ENCODE peak calls at places on chromosomes 16 and 17, in ten cellular contexts. One of them, this sample, is unnamed.
A peak's percentile ranks its signal among the peaks of the same experiment; 100 is the strongest.

GRCh38 chr16:73369841-73370240 is 321.9 kb upstream of the ZFHX3 start:
- DNase-seq in lung: no peak
- DNase-seq in thoracic aorta: no peak
- DNase-seq in fibroblast of lung: no peak
- DNase-seq in body of pancreas: no peak
- DNase-seq in pancreas: no peak
- DNase-seq in hepatocyte: no peak
- DNase-seq in PC-9: no peak
- DNase-seq in H1: no peak
- DNase-seq in PC-3: no peak
- DNase-seq in this sample: no peak

GRCh38 chr17:44223574-44224046 is 4.1 kb upstream of the UBTF start:
- DNase-seq in PC-9: no peak
- DNase-seq in PC-3: peak; percentile 99
- DNase-seq in hepatocyte: no peak
- DNase-seq in body of pancreas: peak; percentile 94
- DNase-seq in thoracic aorta: no peak
- DNase-seq in pancreas: peak; percentile 90
- DNase-seq in fibroblast of lung: peak; percentile 66
- DNase-seq in H1: no peak
- DNase-seq in lung: no peak
- DNase-seq in this sample: no peak

GRCh38 chr16:50692999-50693781 is at the start of gene NOD2:
- DNase-seq in pancreas: no peak
- DNase-seq in fibroblast of lung: no peak
- DNase-seq in lung: no peak
- DNase-seq in thoracic aorta: no peak
- DNase-seq in PC-9: peak; percentile 10
- DNase-seq in hepatocyte: peak; percentile 34
- DNase-seq in body of pancreas: peak; percentile 29
- DNase-seq in PC-3: no peak
- DNase-seq in H1: no peak
- DNase-seq in this sample: peak; percentile 32

GRCh38 chr16:50602531-50603205 is 54.5 kb downstream of the NKD1 start:
- DNase-seq in hepatocyte: no peak
- DNase-seq in fibroblast of lung: no peak
- DNase-seq in H1: no peak
- DNase-seq in PC-3: peak; percentile 58
- DNase-seq in PC-9: peak; percentile 71
- DNase-seq in lung: no peak
- DNase-seq in pancreas: no peak
- DNase-seq in thoracic aorta: no peak
- DNase-seq in body of pancreas: no peak
- DNase-seq in this sample: no peak

GRCh38 chr16:47995354-47995753 is 160.4 kb downstream of the ABCC12 start:
- DNase-seq in pancreas: no peak
- DNase-seq in PC-3: no peak
- DNase-seq in H1: no peak
- DNase-seq in lung: no peak
- DNase-seq in PC-9: no peak
- DNase-seq in hepatocyte: no peak
- DNase-seq in thoracic aorta: no peak
- DNase-seq in body of pancreas: no peak
- DNase-seq in fibroblast of lung: no peak
- DNase-seq in this sample: no peak

GRCh38 chr17:66076546-66077190 is 115.3 kb downstream of the CEP112 start:
- DNase-seq in lung: no peak
- DNase-seq in H1: no peak
- DNase-seq in hepatocyte: no peak
- DNase-seq in pancreas: no peak
- DNase-seq in thoracic aorta: no peak
- DNase-seq in body of pancreas: no peak
- DNase-seq in fibroblast of lung: no peak
- DNase-seq in PC-9: no peak
- DNase-seq in PC-3: no peak
- DNase-seq in this sample: no peak

GRCh38 chr17:40251576-40251975 is 32.5 kb downstream of the WIPF2 start:
- DNase-seq in lung: no peak
- DNase-seq in fibroblast of lung: peak; percentile 89
- DNase-seq in PC-9: no peak
- DNase-seq in PC-3: peak; percentile 89
- DNase-seq in body of pancreas: no peak
- DNase-seq in thoracic aorta: no peak
- DNase-seq in hepatocyte: peak; percentile 78
- DNase-seq in H1: no peak
- DNase-seq in pancreas: no peak
- DNase-seq in this sample: no peak

GRCh38 chr16:15879255-15879804 is 9.1 kb downstream of the CEP20 start:
- DNase-seq in thoracic aorta: no peak
- DNase-seq in body of pancreas: no peak
- DNase-seq in pancreas: no peak
- DNase-seq in lung: no peak
- DNase-seq in hepatocyte: no peak
- DNase-seq in PC-9: peak; percentile 44
- DNase-seq in PC-3: peak; percentile 85
- DNase-seq in fibroblast of lung: peak; percentile 91
- DNase-seq in H1: no peak
- DNase-seq in this sample: peak; percentile 82

GRCh38 chr17:63966646-63967265 is 6.0 kb downstream of the SCN4A start:
- DNase-seq in hepatocyte: no peak
- DNase-seq in PC-9: no peak
- DNase-seq in PC-3: no peak
- DNase-seq in pancreas: no peak
- DNase-seq in body of pancreas: no peak
- DNase-seq in lung: no peak
- DNase-seq in thoracic aorta: no peak
- DNase-seq in fibroblast of lung: no peak
- DNase-seq in H1: no peak
- DNase-seq in this sample: no peak

GRCh38 chr17:39016193-39017153 is 49.3 kb upstream of the FBXO47 start:
- DNase-seq in H1: no peak
- DNase-seq in body of pancreas: no peak
- DNase-seq in hepatocyte: no peak
- DNase-seq in PC-9: no peak
- DNase-seq in thoracic aorta: no peak
- DNase-seq in lung: no peak
- DNase-seq in PC-3: no peak
- DNase-seq in fibroblast of lung: no peak
- DNase-seq in pancreas: no peak
- DNase-seq in this sample: no peak

GRCh38 chr17:1868090-1868489 is 38.3 kb downstream of the RPA1 start:
- DNase-seq in pancreas: no peak
- DNase-seq in hepatocyte: no peak
- DNase-seq in PC-3: no peak
- DNase-seq in H1: no peak
- DNase-seq in PC-9: no peak
- DNase-seq in thoracic aorta: no peak
- DNase-seq in fibroblast of lung: no peak
- DNase-seq in body of pancreas: no peak
- DNase-seq in lung: no peak
- DNase-seq in this sample: no peak

GRCh38 chr16:63702981-63703590 is 1418.8 kb downstream of the CDH11 start:
- DNase-seq in lung: no peak
- DNase-seq in fibroblast of lung: no peak
- DNase-seq in pancreas: peak; percentile 43
- DNase-seq in hepatocyte: peak; percentile 63
- DNase-seq in PC-3: no peak
- DNase-seq in body of pancreas: peak; percentile 41
- DNase-seq in H1: no peak
- DNase-seq in PC-9: no peak
- DNase-seq in thoracic aorta: no peak
- DNase-seq in this sample: no peak

GRCh38 chr17:79627766-79628690 is 17.2 kb upstream of the RBFOX3 start:
- DNase-seq in H1: no peak
- DNase-seq in hepatocyte: no peak
- DNase-seq in thoracic aorta: no peak
- DNase-seq in PC-3: no peak
- DNase-seq in lung: no peak
- DNase-seq in fibroblast of lung: no peak
- DNase-seq in body of pancreas: peak; percentile 2
- DNase-seq in PC-9: no peak
- DNase-seq in pancreas: no peak
- DNase-seq in this sample: no peak

GRCh38 chr17:45172541-45173286 is 11.0 kb downstream of the HEXIM2 start:
- DNase-seq in hepatocyte: peak; percentile 64
- DNase-seq in pancreas: peak; percentile 87
- DNase-seq in lung: peak; percentile 69
- DNase-seq in PC-3: peak; percentile 97
- DNase-seq in body of pancreas: peak; percentile 89
- DNase-seq in fibroblast of lung: peak; percentile 85
- DNase-seq in thoracic aorta: peak; percentile 73
- DNase-seq in H1: no peak
- DNase-seq in PC-9: peak; percentile 97
- DNase-seq in this sample: no peak

DNA sequence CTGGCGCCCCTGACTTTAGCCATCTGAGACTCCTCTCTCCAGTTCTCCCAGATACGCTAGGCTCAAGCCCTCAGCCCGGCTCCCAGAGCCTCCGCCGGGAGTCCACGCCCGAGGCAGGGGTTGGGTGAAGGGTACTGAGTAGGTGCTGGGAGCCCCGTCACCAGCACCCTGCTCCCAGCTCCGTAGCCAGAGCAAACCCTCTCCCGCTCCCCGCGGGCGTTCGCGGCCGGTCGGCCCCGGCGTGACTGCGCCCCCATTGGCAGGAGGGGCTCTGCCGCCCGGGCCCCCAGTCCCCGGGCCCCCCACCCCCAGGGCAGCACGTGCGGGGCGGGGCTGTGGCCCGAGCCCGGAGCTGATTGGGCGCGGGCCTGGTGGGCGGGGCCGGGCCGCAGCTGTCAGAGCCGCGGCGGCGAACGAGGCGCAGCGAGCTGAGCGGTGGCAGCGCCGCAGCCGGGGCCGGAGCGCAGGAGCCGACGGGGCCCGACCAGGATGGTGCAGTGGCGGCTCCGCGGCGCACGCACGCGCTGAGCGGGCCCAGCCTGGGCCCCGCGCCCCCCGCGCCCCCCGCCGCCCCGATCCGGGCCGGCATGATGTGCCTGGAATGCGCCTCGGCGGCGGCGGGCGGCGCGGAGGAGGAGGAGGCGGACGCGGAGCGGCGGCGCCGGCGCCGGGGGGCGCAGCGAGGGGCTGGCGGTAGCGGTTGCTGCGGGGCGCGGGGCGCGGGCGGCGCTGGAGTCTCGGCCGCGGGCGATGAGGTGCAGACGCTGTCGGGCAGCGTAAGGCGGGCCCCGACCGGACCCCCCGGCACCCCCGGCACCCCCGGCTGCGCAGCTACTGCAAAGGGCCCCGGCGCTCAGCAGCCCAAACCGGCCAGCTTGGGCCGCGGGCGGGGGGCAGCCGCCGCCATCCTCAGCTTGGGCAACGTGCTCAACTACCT is at the start of gene SPNS2:
- DNase-seq in lung: no peak
- DNase-seq in PC-9: peak; percentile 84
- DNase-seq in H1: no peak
- DNase-seq in pancreas: peak; percentile 47
- DNase-seq in PC-3: peak; percentile 48
- DNase-seq in fibroblast of lung: peak; percentile 39
- DNase-seq in body of pancreas: peak; percentile 70
- DNase-seq in thoracic aorta: no peak
- DNase-seq in hepatocyte: peak; percentile 87
- DNase-seq in this sample: peak; percentile 53
- H3K4me3 ChIP-seq in lung: peak within 1 kb of the TSS; percentile 66
- H3K4me3 ChIP-seq in PC-9: peak within 1 kb of the TSS; percentile 81
- H3K4me3 ChIP-seq in H1: peak within 1 kb of the TSS; percentile 48
- H3K4me3 ChIP-seq in pancreas: peak within 1 kb of the TSS; percentile 43
- H3K4me3 ChIP-seq in PC-3: peak within 1 kb of the TSS; percentile 57
- H3K4me3 ChIP-seq in fibroblast of lung: no peak within 1 kb of the TSS
- H3K4me3 ChIP-seq in body of pancreas: no peak within 1 kb of the TSS
- H3K4me3 ChIP-seq in thoracic aorta: peak within 1 kb of the TSS; percentile 71
- H3K4me3 ChIP-seq in hepatocyte: no peak within 1 kb of the TSS
- H3K4me3 ChIP-seq in this sample: peak within 1 kb of the TSS; percentile 38

GRCh38 chr16:35207059-35207999 is 1747.9 kb downstream of the TP53TG3F start:
- DNase-seq in thoracic aorta: no peak
- DNase-seq in fibroblast of lung: no peak
- DNase-seq in body of pancreas: no peak
- DNase-seq in pancreas: peak; percentile 22
- DNase-seq in H1: no peak
- DNase-seq in hepatocyte: no peak
- DNase-seq in lung: no peak
- DNase-seq in PC-3: no peak
- DNase-seq in PC-9: no peak
- DNase-seq in this sample: no peak
- H3K9me3 ChIP-seq in thoracic aorta: no peaks in the 10 kb centered on the region
- H3K9me3 ChIP-seq in fibroblast of lung: no peaks in the 10 kb centered on the region
- H3K9me3 ChIP-seq in body of pancreas: no peaks in the 10 kb centered on the region
- H3K9me3 ChIP-seq in pancreas: no peaks in the 10 kb centered on the region
- H3K9me3 ChIP-seq in H1: peaks cover 72% of the 10 kb centered on the region
- H3K9me3 ChIP-seq in hepatocyte: no peaks in the 10 kb centered on the region
- H3K9me3 ChIP-seq in lung: no peaks in the 10 kb centered on the region
- H3K9me3 ChIP-seq in PC-3: no peaks in the 10 kb centered on the region
- H3K9me3 ChIP-seq in PC-9: no peaks in the 10 kb centered on the region
- H3K9me3 ChIP-seq in this sample: no peaks in the 10 kb centered on the region

DNA sequence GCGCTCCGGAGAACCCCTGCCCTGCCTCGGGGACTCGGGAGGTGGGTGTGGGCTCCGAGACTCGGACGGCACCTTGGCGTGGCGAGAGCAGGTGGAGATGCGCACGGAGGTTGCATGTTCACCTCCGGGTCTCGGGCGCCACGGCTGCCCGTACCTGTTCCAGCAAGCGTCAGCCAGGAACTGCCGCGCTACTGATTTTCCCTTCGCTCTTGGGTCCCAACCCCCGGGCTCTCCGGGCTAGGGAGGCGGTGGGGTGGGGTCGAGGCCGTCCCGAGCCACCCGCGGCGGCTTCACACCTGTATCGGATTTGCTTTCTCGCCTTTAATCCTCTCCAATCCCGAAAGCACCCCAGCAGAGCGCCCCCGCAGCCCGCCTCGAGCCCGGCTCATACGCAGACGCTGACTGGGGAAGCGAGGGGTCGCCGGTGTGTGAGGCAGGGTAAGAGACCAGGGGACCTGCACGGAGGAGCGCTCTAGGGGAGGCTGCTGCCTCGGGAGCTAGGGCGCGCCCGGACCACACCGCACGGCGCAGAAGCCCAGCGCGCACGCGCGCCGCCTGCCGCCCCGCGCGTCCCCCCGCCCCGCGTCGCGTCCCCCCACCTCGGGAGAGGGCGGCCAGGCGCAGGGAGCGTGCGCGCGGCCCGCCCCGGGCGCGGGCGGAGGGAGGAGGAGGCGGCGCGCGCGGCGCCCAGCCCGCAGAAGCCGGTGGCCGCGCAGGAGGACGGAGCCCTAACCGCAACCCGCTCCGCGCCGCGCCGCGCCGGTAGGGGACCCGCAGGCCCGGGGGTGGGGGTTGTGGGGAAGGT is at the start of gene DUSP14:
- DNase-seq in H1: no peak
- DNase-seq in fibroblast of lung: peak; percentile 75
- DNase-seq in lung: peak; percentile 73
- DNase-seq in PC-3: peak; percentile 83
- DNase-seq in body of pancreas: peak; percentile 84
- DNase-seq in thoracic aorta: no peak
- DNase-seq in hepatocyte: peak; percentile 95
- DNase-seq in pancreas: peak; percentile 82
- DNase-seq in PC-9: peak; percentile 86
- DNase-seq in this sample: peak; percentile 86
- TF ChIP-seq CTCF in H1: peak; percentile 2
- TF ChIP-seq CTCF in fibroblast of lung: no peak
- TF ChIP-seq CTCF in lung: no peak
- TF ChIP-seq CTCF in PC-3: no peak
- TF ChIP-seq CTCF in body of pancreas: no peak
- TF ChIP-seq CTCF in thoracic aorta: no peak
- TF ChIP-seq CTCF in hepatocyte: peak; percentile 10
- TF ChIP-seq CTCF in pancreas: no peak
- TF ChIP-seq CTCF in PC-9: no peak
- TF ChIP-seq CTCF in this sample: no peak

GRCh38 chr17:9813166-9813565 is 8.7 kb downstream of the GSG1L2 start:
- DNase-seq in body of pancreas: no peak
- DNase-seq in thoracic aorta: no peak
- DNase-seq in pancreas: no peak
- DNase-seq in hepatocyte: no peak
- DNase-seq in lung: no peak
- DNase-seq in PC-9: no peak
- DNase-seq in fibroblast of lung: no peak
- DNase-seq in PC-3: no peak
- DNase-seq in H1: no peak
- DNase-seq in this sample: no peak
- H3K4me3 ChIP-seq in body of pancreas: no peak overlapping the region
- H3K4me3 ChIP-seq in thoracic aorta: no peak overlapping the region
- H3K4me3 ChIP-seq in pancreas: no peak overlapping the region
- H3K4me3 ChIP-seq in hepatocyte: no peak overlapping the region
- H3K4me3 ChIP-seq in lung: no peak overlapping the region
- H3K4me3 ChIP-seq in PC-9: no peak overlapping the region
- H3K4me3 ChIP-seq in fibroblast of lung: no peak overlapping the region
- H3K4me3 ChIP-seq in PC-3: no peak overlapping the region
- H3K4me3 ChIP-seq in H1: no peak overlapping the region
- H3K4me3 ChIP-seq in this sample: no peak overlapping the region

This sample was measured in cardiac muscle cell.